ENCODE peak calls at places on chromosomes 2 and 18, in four cellular contexts. N is mesothelial cell of epicardium, Y is RWPE1, H is BJ. B is an unnamed sample.

GRCh38 chr2:9333591-9334171 is 89.6 kb downstream of the ITGB1BP1 start:
- DNase-seq in N (no peak), Y (peak; percentile 60), H (peak; percentile 28), B (peak; percentile 47)

GRCh38 chr18:35311506-35311905 is 21.5 kb upstream of the ZSCAN30 start:
- DNase-seq in N (no peak), Y (peak; percentile 11), H (no peak), B (no peak)

GRCh38 chr2:218318241-218318640 is 25.9 kb upstream of the TMBIM1 start:
- DNase-seq in N (no peak), Y (no peak), H (no peak), B (no peak)

GRCh38 chr2:143433158-143433557 is 303.9 kb downstream of the ARHGAP15 start:
- DNase-seq in N (no peak), Y (no peak), H (no peak), B (no peak)

GRCh38 chr2:98804736-98805135 is 73.8 kb upstream of the MGAT4A start:
- DNase-seq in N (no peak), Y (no peak), H (no peak), B (no peak)

GRCh38 chr2:101401316-101401660 is 14.0 kb upstream of the CREG2 start:
- DNase-seq in N (no peak), Y (no peak), H (no peak), B (no peak)

GRCh38 chr2:183723278-183723677 is 599.0 kb downstream of the NUP35 start:
- DNase-seq in N (no peak), Y (no peak), H (no peak), B (no peak)

GRCh38 chr18:23995180-23995579 is 19.4 kb upstream of the TTC39C start:
- DNase-seq in N (no peak), Y (no peak), H (no peak), B (no peak)

DNA sequence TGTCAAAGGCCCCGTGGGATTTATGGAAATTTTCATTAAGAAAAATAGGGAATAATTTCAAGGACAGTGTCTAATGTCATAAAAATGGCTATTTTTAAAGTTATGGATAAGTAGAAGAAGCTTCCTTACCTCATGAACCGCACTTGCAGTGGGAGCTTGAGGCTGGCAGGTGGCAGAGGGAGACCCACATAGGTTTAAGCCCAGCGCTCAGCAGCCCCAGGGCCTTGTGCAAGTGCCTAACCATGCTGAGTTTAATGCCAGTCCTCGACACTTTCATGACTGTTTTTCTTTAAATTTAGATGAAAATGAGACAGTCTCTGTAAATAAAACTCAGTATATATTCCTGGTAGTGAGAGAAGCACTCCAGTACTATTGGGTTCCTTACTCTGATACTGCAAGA is 285.6 kb downstream of the CNTNAP5 start:
- DNase-seq in N (no peak), Y (no peak), H (no peak), B (no peak)
- TF ChIP-seq CTCF in N (no peak), Y (no peak), H (no peak), B (no peak)

GRCh38 chr2:73262108-73262651 is 22.1 kb downstream of the FBXO41 start:
- DNase-seq in N (no peak), Y (no peak), H (no peak), B (no peak)

GRCh38 chr2:73258913-73259215 is 24.8 kb downstream of the CCT7 start:
- DNase-seq in N (no peak), Y (no peak), H (no peak), B (peak; percentile 28)

GRCh38 chr2:73259276-73259675 is 25.0 kb downstream of the FBXO41 start:
- DNase-seq in N (no peak), Y (no peak), H (no peak), B (peak; percentile 34)

GRCh38 chr2:73259704-73260337 is 24.5 kb downstream of the FBXO41 start:
- DNase-seq in N (no peak), Y (no peak), H (no peak), B (no peak)

DNA sequence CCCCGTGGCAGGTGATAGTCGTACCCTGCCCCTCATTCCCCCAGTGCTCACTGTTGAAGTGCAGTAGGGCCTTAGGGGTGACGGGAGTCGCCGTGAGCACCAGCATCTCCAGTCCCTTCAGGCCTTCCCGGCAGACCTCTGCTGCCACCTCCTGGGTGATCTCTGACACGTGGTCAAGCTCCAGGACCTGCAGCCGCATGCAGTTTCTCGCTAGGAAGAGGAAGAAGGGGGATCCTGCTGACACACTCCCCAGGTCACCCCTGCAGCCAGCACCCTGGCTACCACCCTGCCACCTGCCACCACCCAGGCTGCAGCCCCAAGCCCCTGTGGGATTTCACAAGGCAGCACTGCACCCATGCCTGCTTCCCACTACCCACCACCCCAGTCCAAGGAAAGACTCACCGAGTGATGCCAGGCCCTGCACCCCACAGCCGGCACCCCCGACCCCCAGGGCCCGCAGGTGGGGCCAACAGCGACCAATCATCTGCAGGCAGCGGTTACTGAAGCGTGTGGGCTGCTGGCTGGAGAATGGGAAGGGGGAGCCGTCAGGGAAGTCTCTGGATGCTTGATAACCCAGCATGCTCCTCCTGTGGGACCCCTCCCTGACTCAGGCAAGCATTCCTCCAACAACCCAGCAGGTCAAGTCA is 23.8 kb downstream of the FBXO41 start:
- DNase-seq in N (no peak), Y (peak; percentile 67), H (no peak), B (peak; percentile 50)
- TF ChIP-seq CTCF in N (no peak), Y (peak; percentile 44), H (peak; percentile 63), B (no peak)

GRCh38 chr2:110759411-110759810 is 27.0 kb downstream of the ACOXL start:
- DNase-seq in N (no peak), Y (no peak), H (no peak), B (no peak)

GRCh38 chr2:110751642-110752041 is 19.3 kb downstream of the ACOXL start:
- DNase-seq in N (no peak), Y (no peak), H (no peak), B (no peak)

GRCh38 chr2:110752871-110753270 is 20.5 kb downstream of the ACOXL start:
- DNase-seq in N (no peak), Y (no peak), H (no peak), B (no peak)

DNA sequence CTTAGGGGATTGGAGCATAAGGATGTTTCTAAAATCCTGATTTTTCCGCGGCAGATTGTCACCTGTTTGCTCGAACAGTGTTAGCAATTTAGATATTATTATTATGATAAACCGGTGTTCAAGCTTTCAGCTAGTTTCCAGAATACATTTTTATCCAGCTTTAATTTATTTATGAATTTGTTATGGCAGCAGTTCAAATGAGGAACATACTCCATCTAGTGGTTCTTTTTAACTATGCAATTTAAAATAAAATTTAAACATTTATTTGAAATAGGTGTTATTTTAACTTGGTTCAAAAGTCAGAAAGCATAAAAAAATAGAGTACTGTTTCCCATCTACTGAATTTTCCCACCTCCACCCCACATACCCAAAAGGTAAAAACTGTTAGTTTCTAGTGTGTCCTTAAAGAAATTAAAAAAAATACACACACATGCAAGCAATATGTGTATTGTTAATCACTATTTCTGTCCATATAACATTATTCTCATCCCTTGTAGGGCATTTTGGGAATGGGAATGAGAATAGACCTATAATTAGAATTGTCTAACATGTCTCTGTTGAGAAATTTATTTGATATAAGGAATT is 23.2 kb downstream of the ACOXL start:
- DNase-seq in N (no peak), Y (peak; percentile 36), H (no peak), B (no peak)
- TF ChIP-seq CTCF in N (peak; percentile 81), Y (peak; percentile 71), H (peak; percentile 50), B (no peak)

DNA sequence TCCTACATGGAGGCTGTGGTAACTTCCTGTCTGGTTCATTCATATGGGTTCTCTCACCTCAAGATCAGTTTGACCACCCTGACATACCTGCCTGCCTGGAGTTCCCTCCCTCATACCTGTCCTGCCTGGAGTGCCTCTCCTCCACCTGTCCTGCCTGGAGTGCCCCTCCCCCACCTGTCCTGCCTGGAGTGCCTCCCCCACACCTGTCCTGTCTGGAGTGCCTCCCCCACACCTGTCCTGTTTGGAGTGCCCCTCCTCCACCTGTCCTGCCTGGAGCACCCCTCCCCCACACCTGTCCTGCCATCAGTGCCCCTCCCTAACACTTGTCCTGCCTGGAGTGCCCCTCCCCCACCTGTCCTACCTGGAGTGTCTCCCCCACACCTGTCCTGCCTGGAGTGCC is 461.9 kb downstream of the PTPRM start:
- DNase-seq in N (no peak), Y (no peak), H (no peak), B (no peak)
- TF ChIP-seq CTCF in N (no peak), Y (no peak), H (no peak), B (no peak)

GRCh38 chr2:159208449-159208848 is 78.1 kb downstream of the WDSUB1 start:
- DNase-seq in N (no peak), Y (no peak), H (no peak), B (no peak)
- TF ChIP-seq CTCF in N (no peak), Y (no peak), H (no peak), B (no peak)

GRCh38 chr2:96527052-96527964 is 9.2 kb upstream of the ARID5A start:
- DNase-seq in N (no peak), Y (no peak), H (no peak), B (peak; percentile 87)
- TF ChIP-seq CTCF in N (no peak), Y (no peak), H (peak; percentile 49), B (peak; percentile 30)

DNA sequence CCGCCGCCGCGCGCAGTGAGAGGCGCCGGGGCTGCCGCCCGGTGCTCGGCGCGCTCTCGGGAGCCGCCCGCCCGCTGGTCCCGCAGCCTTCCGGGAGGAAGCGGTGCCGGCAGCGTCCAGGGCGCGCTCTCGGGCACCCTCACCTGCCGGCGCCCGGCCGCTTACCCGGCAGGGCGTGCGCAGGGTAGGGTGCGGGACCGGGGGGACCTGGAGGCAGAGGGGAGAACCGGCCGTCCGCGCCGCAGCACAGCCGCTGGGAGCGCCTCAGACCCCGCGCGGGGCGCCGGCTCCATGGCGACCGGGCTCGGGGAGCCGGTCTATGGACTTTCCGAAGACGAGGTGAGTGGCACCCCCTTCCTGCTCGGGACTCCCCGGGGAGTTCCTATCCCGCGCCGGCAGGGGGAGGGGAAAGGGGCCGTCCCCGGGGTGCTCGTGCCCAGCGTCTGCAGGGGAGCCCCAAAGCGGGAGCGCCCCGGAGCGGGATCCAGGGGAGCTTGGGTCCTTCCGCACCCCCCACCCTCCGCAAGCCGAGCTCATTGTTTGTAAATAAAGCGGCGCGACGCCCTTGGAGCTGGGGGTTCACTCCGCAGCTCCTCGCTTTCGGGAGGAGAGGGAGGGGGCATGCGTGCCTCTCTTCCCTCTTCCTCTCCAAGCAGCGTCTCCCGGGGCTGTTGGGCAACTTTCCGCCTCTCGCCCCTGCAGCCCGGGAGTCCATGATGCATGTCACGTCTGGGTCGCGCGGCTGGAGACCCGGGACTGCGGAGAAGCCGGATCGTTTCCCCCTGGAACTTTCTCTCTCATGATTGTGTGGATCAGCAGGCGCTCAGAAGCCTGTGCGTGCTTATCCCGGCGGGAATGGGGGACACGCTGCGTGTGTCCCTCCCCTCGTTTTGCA is 591 bp downstream of the NEDD4L start:
- DNase-seq in N (peak; percentile 43), Y (peak; percentile 25), H (no peak), B (peak; percentile 72)
- TF ChIP-seq CTCF in N (peak; percentile 53), Y (no peak), H (no peak), B (no peak)

B was measured in GM13976.